ENCODE peak calls at places on chromosome 22, in seven cellular contexts. C is activated T-helper 17 cell treated with anti-CD3 and anti-CD28 coated beads, Interleukin-2, amount 50 U/mL, for 72 hours; F is stimulated activated naive CD8-positive, alpha-beta T cell treated with anti-CD3 and anti-CD28 coated beads, Interleukin-15, amount 100 ng/mL, for 72 hours; D is natural killer cell; W is HepG2; B is activated B cell treated with CpG ODN at 0.5 μM for 24 hours; R is GM12878. A is an unnamed sample.

GRCh38 chr22:38449776-38450175 is 5.2 kb downstream of the KCNJ4 start:
- ATAC-seq in D (no peak), C (no peak), B (no peak), F (no peak), R (no peak), W (no peak), A (no peak)

GRCh38 chr22:28051787-28052356 is 132.8 kb upstream of the PITPNB start:
- ATAC-seq in D (no peak), F (no peak), W (peak; percentile 77), B (no peak), C (no peak), R (peak; percentile 63), A (no peak)

GRCh38 chr22:46171940-46172339 is 21.6 kb downstream of the PPARA start:
- ATAC-seq in C (no peak), B (no peak), D (no peak), R (no peak), F (no peak), W (no peak), A (no peak)

GRCh38 chr22:24583221-24583971 is 9.5 kb downstream of the LRRC75B start:
- ATAC-seq in W (peak; percentile 65), D (no peak), C (no peak), B (no peak), F (no peak), R (no peak), A (no peak)

GRCh38 chr22:31206896-31207687 is 5.0 kb upstream of the LIMK2 start:
- ATAC-seq in W (no peak), F (no peak), C (peak; percentile 80), R (no peak), D (no peak), B (no peak), A (no peak)

GRCh38 chr22:40597541-40598453 is 38.7 kb downstream of the MRTFA start:
- ATAC-seq in D (no peak), W (no peak), B (no peak), C (no peak), R (no peak), F (no peak), A (no peak)

GRCh38 chr22:43060213-43060612 is 29.0 kb downstream of the TTLL1 start:
- ATAC-seq in C (peak; percentile 52), D (peak; percentile 48), W (peak; percentile 85), F (peak; percentile 37), R (peak; percentile 66), B (no peak), A (no peak)

GRCh38 chr22:37752189-37753061 is 55.3 kb upstream of the GCAT start:
- ATAC-seq in W (peak; percentile 43), R (no peak), F (no peak), B (no peak), C (no peak), D (no peak), A (no peak)

GRCh38 chr22:32660292-32660691 is 141.2 kb upstream of the TIMP3 start:
- ATAC-seq in W (peak; percentile 92), D (no peak), C (peak; percentile 29), B (no peak), R (peak; percentile 78), F (peak; percentile 70), A (peak; percentile 64)

GRCh38 chr22:31173386-31174145 is 13.6 kb downstream of the RNF185 start:
- ATAC-seq in D (no peak), W (no peak), C (peak; percentile 97), B (no peak), R (peak; percentile 49), F (peak; percentile 90), A (no peak)

GRCh38 chr22:21753374-21754111 is 17.9 kb upstream of the YPEL1 start:
- ATAC-seq in B (no peak), W (peak; percentile 49), R (no peak), D (no peak), C (no peak), F (peak; percentile 26), A (no peak)

GRCh38 chr22:42979606-42980005 is 35.3 kb downstream of the PACSIN2 start:
- ATAC-seq in W (no peak), B (no peak), C (no peak), F (no peak), R (no peak), D (no peak), A (no peak)

GRCh38 chr22:39932918-39933649 is 27.1 kb upstream of the TMA7B start:
- ATAC-seq in D (peak; percentile 63), B (peak; percentile 21), W (no peak), R (peak; percentile 82), C (peak; percentile 40), F (peak; percentile 67), A (no peak)

GRCh38 chr22:36964110-36964509 is 50.7 kb downstream of the CSF2RB start:
- ATAC-seq in C (no peak), R (no peak), D (no peak), W (no peak), B (no peak), F (no peak), A (no peak)

GRCh38 chr22:46061431-46062231 is 84.7 kb upstream of the WNT7B start:
- ATAC-seq in W (peak; percentile 63), D (no peak), B (no peak), F (peak; percentile 51), C (no peak), R (no peak), A (peak; percentile 46)

GRCh38 chr22:40443675-40444482 is 73.5 kb downstream of the SGSM3 start:
- ATAC-seq in W (no peak), F (no peak), R (no peak), C (no peak), D (no peak), B (no peak), A (peak; percentile 43)

GRCh38 chr22:50258361-50259292 is 2.9 kb downstream of the MAPK12 start:
- ATAC-seq in B (no peak), D (no peak), W (no peak), R (no peak), F (no peak), C (no peak), A (no peak)

GRCh38 chr22:22820626-22821025 is 67.0 kb upstream of the IGLL5 start:
- ATAC-seq in C (peak; percentile 80), W (no peak), B (no peak), F (peak; percentile 93), D (peak; percentile 79), R (no peak), A (no peak)

GRCh38 chr22:38524434-38524833 is 18.3 kb upstream of the DDX17 start:
- ATAC-seq in R (no peak), W (no peak), C (no peak), F (no peak), B (no peak), D (no peak), A (no peak)

GRCh38 chr22:48920776-48921241 is 906.9 kb downstream of the BRD1 start:
- ATAC-seq in D (no peak), B (no peak), W (peak; percentile 41), C (no peak), R (no peak), F (no peak), A (no peak)

GRCh38 chr22:43542681-43543521 is 131.1 kb downstream of the MPPED1 start:
- ATAC-seq in F (no peak), C (no peak), R (no peak), W (no peak), B (no peak), D (peak; percentile 12), A (no peak)

GRCh38 chr22:26556904-26557303 is 33.0 kb downstream of the TPST2 start:
- ATAC-seq in F (no peak), B (no peak), C (no peak), R (no peak), D (no peak), W (no peak), A (no peak)

GRCh38 chr22:40721266-40721665 is 42.0 kb downstream of the MCHR1 start:
- ATAC-seq in R (no peak), D (peak; percentile 35), W (peak; percentile 81), B (no peak), C (no peak), F (no peak), A (no peak)